ENCODE peak calls at places on chromosomes 1 and 21, in seven cellular contexts. J, C, Z, F, S, O and Y are unnamed samples.

GRCh38 chr1:10511494-10511885 is 36.7 kb downstream of the PEX14 start:
- DNase-seq in J (no peak), C (no peak), Z (no peak), F (no peak), S (no peak), O (no peak), Y (no peak)

GRCh38 chr1:119626146-119626545 is 21.9 kb downstream of the ZNF697 start:
- DNase-seq in J (no peak), C (no peak), Z (no peak), F (no peak), S (no peak), O (no peak), Y (no peak)

GRCh38 chr1:215568287-215568692 is 1.2 kb downstream of the KCTD3 start:
- DNase-seq in J (no peak), C (no peak), Z (no peak), F (no peak), S (no peak), O (no peak), Y (no peak)

GRCh38 chr1:214505134-214505533 is 46.3 kb downstream of the PTPN14 start:
- DNase-seq in J (no peak), C (no peak), Z (no peak), F (no peak), S (no peak), O (no peak), Y (no peak)

GRCh38 chr1:184160942-184161698 is 109.6 kb downstream of the TSEN15 start:
- DNase-seq in J (no peak), C (no peak), Z (no peak), F (no peak), S (no peak), O (no peak), Y (no peak)

GRCh38 chr21:40169971-40170370 is 302.7 kb downstream of the PCP4 start:
- DNase-seq in J (no peak), C (no peak), Z (no peak), F (no peak), S (no peak), O (no peak), Y (no peak)

GRCh38 chr1:156608036-156608674 is 6.9 kb upstream of the GPATCH4 start:
- DNase-seq in J (peak), C (no peak), Z (peak), F (peak), S (no peak), O (no peak), Y (no peak)

GRCh38 chr1:227170361-227171166 is 147.7 kb downstream of the CDC42BPA start:
- DNase-seq in J (no peak), C (no peak), Z (no peak), F (no peak), S (no peak), O (no peak), Y (no peak)

GRCh38 chr1:14852301-14852700 is 253.8 kb downstream of the KAZN start:
- DNase-seq in J (no peak), C (no peak), Z (no peak), F (no peak), S (no peak), O (no peak), Y (no peak)

GRCh38 chr1:38053416-38054091 is 7.0 kb upstream of the POU3F1 start:
- DNase-seq in J (no peak), C (no peak), Z (no peak), F (no peak), S (no peak), O (no peak), Y (no peak)

GRCh38 chr1:233516732-233517131 is 97.2 kb upstream of the KCNK1 start:
- DNase-seq in J (no peak), C (no peak), Z (no peak), F (no peak), S (no peak), O (no peak), Y (no peak)

GRCh38 chr1:170594227-170594626 is 62.3 kb downstream of the GORAB start:
- DNase-seq in J (no peak), C (no peak), Z (no peak), F (no peak), S (no peak), O (no peak), Y (no peak)

GRCh38 chr1:13935336-13935735 is 235.3 kb downstream of the PRDM2 start:
- DNase-seq in J (no peak), C (no peak), Z (no peak), F (no peak), S (no peak), O (no peak), Y (no peak)

GRCh38 chr1:168004531-168004930 is 67.7 kb upstream of the MPC2 start:
- DNase-seq in J (no peak), C (no peak), Z (no peak), F (no peak), S (no peak), O (no peak), Y (no peak)

GRCh38 chr21:42500736-42501135 is 4.7 kb upstream of the RSPH1 start:
- DNase-seq in J (no peak), C (no peak), Z (no peak), F (peak), S (no peak), O (no peak), Y (no peak)

GRCh38 chr1:10280442-10281350 is 70.3 kb downstream of the KIF1B start:
- DNase-seq in J (no peak), C (no peak), Z (no peak), F (no peak), S (no peak), O (no peak), Y (no peak)

GRCh38 chr1:41764608-41765007 is 154.1 kb downstream of the HIVEP3 start:
- DNase-seq in J (no peak), C (no peak), Z (no peak), F (no peak), S (no peak), O (no peak), Y (no peak)

GRCh38 chr1:32239335-32239734 is 7.7 kb upstream of the FAM167B start:
- DNase-seq in J (no peak), C (no peak), Z (peak), F (no peak), S (no peak), O (no peak), Y (no peak)

GRCh38 chr1:54768093-54768492 is 3.8 kb upstream of the PARS2 start:
- DNase-seq in J (peak), C (no peak), Z (no peak), F (no peak), S (no peak), O (no peak), Y (no peak)

GRCh38 chr1:32984090-32984828 is 19.6 kb upstream of the RNF19B start:
- DNase-seq in J (no peak), C (no peak), Z (peak), F (no peak), S (no peak), O (no peak), Y (no peak)

GRCh38 chr1:87398644-87399043 is 70.0 kb downstream of the LMO4 start:
- DNase-seq in J (no peak), C (no peak), Z (no peak), F (no peak), S (no peak), O (no peak), Y (no peak)

GRCh38 chr1:36034692-36035091 is 49.2 kb upstream of the TEKT2 start:
- DNase-seq in J (peak), C (no peak), Z (no peak), F (no peak), S (no peak), O (no peak), Y (no peak)

GRCh38 chr1:248802454-248802853 is 23.3 kb downstream of the SH3BP5L start:
- DNase-seq in J (no peak), C (no peak), Z (no peak), F (no peak), S (no peak), O (no peak), Y (no peak)

GRCh38 chr1:30617161-30617560 is 106.2 kb downstream of the MATN1 start:
- DNase-seq in J (no peak), C (no peak), Z (no peak), F (no peak), S (no peak), O (peak), Y (peak)

GRCh38 chr1:11648732-11649158 is 5.5 kb downstream of the FBXO2 start:
- DNase-seq in J (peak), C (no peak), Z (peak), F (no peak), S (no peak), O (no peak), Y (no peak)

GRCh38 chr1:67431869-67432578 is 1.8 kb upstream of the SERBP1 start:
- DNase-seq in J (no peak), C (no peak), Z (no peak), F (no peak), S (no peak), O (no peak), Y (no peak)

GRCh38 chr21:43599728-43600127 is 59.6 kb downstream of the HSF2BP start:
- DNase-seq in J (no peak), C (no peak), Z (no peak), F (no peak), S (no peak), O (no peak), Y (no peak)

GRCh38 chr1:198253668-198254067 is 96.9 kb downstream of the NEK7 start:
- DNase-seq in J (peak), C (no peak), Z (no peak), F (no peak), S (no peak), O (no peak), Y (no peak)

GRCh38 chr1:204445860-204446412 is 34.3 kb upstream of the PPP1R15B start:
- DNase-seq in J (peak), C (peak), Z (peak), F (no peak), S (no peak), O (no peak), Y (no peak)

GRCh38 chr1:66416295-66416694 is 117.7 kb upstream of the SGIP1 start:
- DNase-seq in J (no peak), C (no peak), Z (no peak), F (no peak), S (no peak), O (no peak), Y (no peak)

GRCh38 chr21:26844258-26845065 is 747 bp downstream of the ADAMTS1 start:
- DNase-seq in J (peak), C (no peak), Z (peak), F (no peak), S (peak), O (no peak), Y (peak)

GRCh38 chr1:19651141-19651737 is 7.1 kb downstream of the NBL1 start:
- DNase-seq in J (no peak), C (no peak), Z (peak), F (no peak), S (no peak), O (no peak), Y (no peak)

GRCh38 chr1:10494418-10494753 is 19.6 kb downstream of the PEX14 start:
- DNase-seq in J (no peak), C (no peak), Z (no peak), F (no peak), S (no peak), O (no peak), Y (no peak)

GRCh38 chr1:33182452-33182851 is 609 bp upstream of the TRIM62 start:
- DNase-seq in J (no peak), C (no peak), Z (no peak), F (no peak), S (no peak), O (no peak), Y (no peak)